ENCODE peak calls at places on chromosome 19, in seven cellular contexts. X, V, O, C, J, K and Z are unnamed samples.
A peak's percentile ranks its signal among the peaks of the same experiment; 100 is the strongest.

GRCh38 chr19:34120846-34121639 is 51.3 kb upstream of the LSM14A start:
- DNase-seq in O (peak; percentile 78), V (peak; percentile 77), X (peak; percentile 50), J (peak; percentile 44), C (peak; percentile 48), K (peak; percentile 59), Z (peak; percentile 62)

GRCh38 chr19:15283141-15283885 is 49.0 kb downstream of the BRD4 start:
- DNase-seq in C (no peak), O (no peak), J (peak; percentile 28), K (no peak), V (no peak), X (no peak), Z (peak; percentile 92)

GRCh38 chr19:17942582-17943283 is 9.9 kb downstream of the CCDC124 start:
- DNase-seq in X (no peak), K (no peak), V (peak; percentile 85), J (no peak), C (no peak), O (no peak), Z (no peak)

GRCh38 chr19:2278504-2279158 is 3.3 kb downstream of the PEAK3 start:
- DNase-seq in K (no peak), J (no peak), X (no peak), C (no peak), O (peak; percentile 41), V (no peak), Z (peak; percentile 16)

GRCh38 chr19:39846176-39846677 is at the start of gene FBL:
- DNase-seq in K (peak; percentile 96), C (peak; percentile 99), J (peak; percentile 87), O (peak; percentile 99), X (peak; percentile 97), V (peak; percentile 94), Z (peak; percentile 98)

GRCh38 chr19:7783991-7784421 is 21.0 kb downstream of the CLEC4M start:
- DNase-seq in J (peak; percentile 97), V (peak; percentile 46), C (peak; percentile 58), K (no peak), O (no peak), X (no peak), Z (peak; percentile 67)

GRCh38 chr19:58582985-58583384 is 9.8 kb upstream of the MZF1 start:
- DNase-seq in J (no peak), X (no peak), C (no peak), K (no peak), V (no peak), O (no peak), Z (no peak)

GRCh38 chr19:57171551-57172081 is 4.3 kb upstream of the DUXA start:
- DNase-seq in K (no peak), V (peak; percentile 72), O (peak; percentile 72), X (no peak), J (peak; percentile 38), C (peak; percentile 76), Z (peak; percentile 74)

GRCh38 chr19:40921005-40921897 is 39.2 kb upstream of the CYP2A7 start:
- DNase-seq in O (no peak), J (peak; percentile 95), K (no peak), C (peak; percentile 86), X (no peak), V (no peak), Z (peak; percentile 4)

GRCh38 chr19:55044286-55044685 is 6.2 kb upstream of the GP6 start:
- DNase-seq in J (no peak), X (no peak), K (no peak), O (no peak), C (no peak), V (no peak), Z (no peak)

GRCh38 chr19:47315125-47315821 is 5.6 kb downstream of the C5AR1 start:
- DNase-seq in X (peak; percentile 24), J (peak; percentile 91), O (peak; percentile 66), V (peak; percentile 46), K (no peak), C (peak; percentile 90), Z (peak; percentile 98)

GRCh38 chr19:23788415-23788814 is 29.7 kb upstream of the ZNF681 start:
- DNase-seq in K (no peak), J (no peak), V (no peak), O (no peak), C (no peak), X (no peak), Z (no peak)

GRCh38 chr19:47253467-47253881 is 2.9 kb upstream of the CCDC9 start:
- DNase-seq in C (peak; percentile 27), V (no peak), K (no peak), O (no peak), X (no peak), J (peak; percentile 83), Z (peak; percentile 91)

GRCh38 chr19:4639531-4640246 is 373 bp downstream of the TNFAIP8L1 start:
- DNase-seq in X (no peak), J (no peak), O (no peak), C (peak; percentile 47), V (no peak), K (no peak), Z (no peak)

GRCh38 chr19:13505164-13505695 is 1.0 kb downstream of the CACNA1A start:
- DNase-seq in C (no peak), K (no peak), O (no peak), V (no peak), J (no peak), X (no peak), Z (no peak)

GRCh38 chr19:50794074-50794777 is 4.0 kb downstream of the ACP4 start:
- DNase-seq in C (peak; percentile 47), X (peak; percentile 55), V (no peak), J (peak; percentile 62), O (peak; percentile 87), K (peak; percentile 62), Z (peak; percentile 22)

GRCh38 chr19:17402982-17403855 is 2.2 kb downstream of the BST2 start:
- DNase-seq in V (peak; percentile 92), O (peak; percentile 66), K (peak; percentile 56), J (no peak), X (no peak), C (peak; percentile 54), Z (peak; percentile 49)

GRCh38 chr19:51368366-51369282 is at the start of gene CLDND2:
- DNase-seq in J (no peak), X (no peak), V (no peak), K (peak; percentile 22), C (no peak), O (peak; percentile 57), Z (no peak)

GRCh38 chr19:19591133-19591825 is 27.2 kb downstream of the PBX4 start:
- DNase-seq in J (peak; percentile 95), C (peak; percentile 75), K (no peak), O (no peak), X (no peak), V (peak; percentile 51), Z (peak; percentile 98)

GRCh38 chr19:8578642-8579265 is 1.5 kb upstream of the MYO1F start:
- DNase-seq in C (peak; percentile 87), V (peak; percentile 94), X (peak; percentile 62), O (peak; percentile 90), J (peak; percentile 86), K (peak; percentile 75), Z (peak; percentile 74)

GRCh38 chr19:3154957-3155736 is 19.3 kb downstream of the GNA15 start:
- DNase-seq in V (no peak), K (peak; percentile 93), C (no peak), X (no peak), O (peak; percentile 86), J (peak; percentile 95), Z (peak; percentile 100)

GRCh38 chr19:50266041-50266440 is 62.6 kb downstream of the MYH14 start:
- DNase-seq in J (no peak), C (no peak), V (no peak), X (no peak), K (no peak), O (no peak), Z (no peak)

GRCh38 chr19:15299568-15300409 is 32.5 kb downstream of the BRD4 start:
- DNase-seq in J (no peak), K (no peak), X (no peak), V (no peak), O (no peak), C (no peak), Z (peak; percentile 87)

GRCh38 chr19:4389064-4389375 is 11.3 kb downstream of the SH3GL1 start:
- DNase-seq in O (no peak), V (no peak), J (no peak), C (no peak), K (no peak), X (no peak), Z (no peak)

GRCh38 chr19:47598407-47599349 is 10.3 kb upstream of the BICRA start:
- DNase-seq in V (peak; percentile 97), O (no peak), K (no peak), J (peak; percentile 94), X (no peak), C (peak; percentile 90), Z (peak; percentile 98)

DNA sequence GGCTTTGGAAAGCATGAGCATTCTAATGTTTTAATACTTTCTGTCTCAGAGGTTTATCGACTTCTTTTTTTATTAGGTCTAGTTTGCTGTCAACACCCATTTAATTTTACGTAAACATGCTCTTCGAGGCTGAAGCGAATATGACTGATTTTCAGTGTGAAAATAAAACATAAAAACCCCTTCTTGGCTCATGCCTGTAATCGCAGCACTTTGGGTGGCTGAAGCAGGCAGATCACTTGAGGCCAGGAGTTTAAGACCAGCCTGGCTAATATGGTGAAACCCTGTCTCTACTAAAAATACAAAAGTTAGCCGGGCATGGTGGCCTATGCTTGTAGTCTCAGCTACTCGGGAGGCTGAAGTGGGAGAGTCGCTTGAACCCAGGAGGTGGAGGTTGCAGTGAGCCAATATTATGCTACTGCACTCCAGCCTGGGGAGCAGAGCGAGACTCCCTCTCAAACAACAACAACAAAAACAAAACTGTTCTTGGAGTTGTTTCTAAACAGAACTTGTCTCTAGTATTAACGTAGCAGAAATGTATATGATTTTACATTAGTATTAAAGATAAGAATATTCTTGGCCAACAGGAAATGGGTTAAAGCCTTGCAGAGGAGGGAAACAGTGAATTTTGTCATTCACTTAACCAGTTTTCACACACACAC is 7.1 kb upstream of the IGFL3 start:
- DNase-seq in O (no peak), C (no peak), K (no peak), V (no peak), J (no peak), X (no peak), Z (no peak)
- H3K9me2 ChIP-seq in O (no peaks in the 10 kb centered on the region), C (no peaks in the 10 kb centered on the region), K (no peaks in the 10 kb centered on the region), V (peaks cover 16% of the 10 kb centered on the region), J (no peaks in the 10 kb centered on the region), X (no peaks in the 10 kb centered on the region), Z (no peaks in the 10 kb centered on the region)

GRCh38 chr19:48623556-48624066 is 4.3 kb downstream of the SPHK2 start:
- DNase-seq in V (no peak), C (peak; percentile 10), X (no peak), K (no peak), O (no peak), J (no peak), Z (no peak)
- H3K9me2 ChIP-seq in V (no peaks in the 10 kb centered on the region), C (no peaks in the 10 kb centered on the region), X (no peaks in the 10 kb centered on the region), K (no peaks in the 10 kb centered on the region), O (no peaks in the 10 kb centered on the region), J (no peaks in the 10 kb centered on the region), Z (no peaks in the 10 kb centered on the region)

GRCh38 chr19:30304540-30304939 is 67.6 kb upstream of the ZNF536 start:
- DNase-seq in X (no peak), O (peak; percentile 79), J (no peak), C (no peak), K (no peak), V (no peak), Z (no peak)
- H3K9me2 ChIP-seq in X (no peaks in the 10 kb centered on the region), O (no peaks in the 10 kb centered on the region), J (no peaks in the 10 kb centered on the region), C (no peaks in the 10 kb centered on the region), K (no peaks in the 10 kb centered on the region), V (peaks cover 9% of the 10 kb centered on the region), Z (no peaks in the 10 kb centered on the region)

DNA sequence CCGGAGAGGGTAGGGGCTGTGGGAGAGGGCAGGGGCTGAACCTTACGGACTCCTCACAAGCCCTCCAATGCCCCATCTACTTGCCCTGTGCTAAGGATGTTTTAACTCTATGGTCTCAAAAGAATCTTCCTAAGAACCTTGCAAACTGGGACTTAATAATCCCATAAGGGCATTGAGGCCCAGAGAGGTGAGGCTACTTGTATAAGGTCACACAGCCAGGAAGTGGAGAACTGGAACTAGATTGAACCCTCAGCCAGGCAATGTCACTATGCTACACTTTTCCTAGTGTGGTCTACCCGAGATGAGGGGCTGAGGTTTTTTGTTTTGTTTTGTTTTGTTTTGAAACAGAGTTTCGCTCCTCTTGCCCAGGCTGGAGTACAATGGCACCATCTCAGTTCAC is 10.5 kb upstream of the APOC4 start:
- DNase-seq in O (no peak), J (no peak), K (no peak), V (no peak), X (no peak), C (no peak), Z (no peak)
- H3K9me2 ChIP-seq in O (no peaks in the 10 kb centered on the region), J (no peaks in the 10 kb centered on the region), K (no peaks in the 10 kb centered on the region), V (no peaks in the 10 kb centered on the region), X (no peaks in the 10 kb centered on the region), C (no peaks in the 10 kb centered on the region), Z (no peaks in the 10 kb centered on the region)